ENCODE peak calls at places on chromosomes 1 and 21, in six cellular contexts. R is GM12891, T is GM12878, J is K562, P is SK-N-SH, D is H1. V is an unnamed sample.
A peak's percentile ranks its signal among the peaks of the same experiment; 100 is the strongest.

GRCh38 chr1:109840011-109840629 is 70.5 kb upstream of the CSF1 start:
- DNase-seq in P (no peak), D (no peak), R (no peak), T (no peak), J (no peak), V (no peak)

GRCh38 chr1:204449631-204450280 is 38.1 kb upstream of the PPP1R15B start:
- DNase-seq in P (no peak), R (no peak), D (no peak), J (no peak), T (no peak), V (no peak)

GRCh38 chr1:18951818-18952391 is 4.6 kb downstream of the IFFO2 start:
- DNase-seq in J (no peak), D (no peak), R (peak; percentile 68), P (no peak), T (peak; percentile 83), V (peak; percentile 67)

GRCh38 chr1:227270554-227270953 is 47.7 kb downstream of the CDC42BPA start:
- DNase-seq in D (no peak), J (no peak), T (no peak), P (no peak), R (no peak), V (no peak)

GRCh38 chr1:247111259-247111635 is 7.1 kb upstream of the ZNF669 start:
- DNase-seq in R (no peak), T (no peak), D (no peak), J (peak; percentile 68), P (peak; percentile 83), V (no peak)

GRCh38 chr1:109089242-109090015 is 1.1 kb upstream of the TMEM167B start:
- DNase-seq in D (no peak), T (no peak), J (peak; percentile 81), P (peak; percentile 55), R (no peak), V (no peak)

GRCh38 chr1:155049651-155050559 is 1.2 kb upstream of the ADAM15 start:
- DNase-seq in R (no peak), D (no peak), P (no peak), J (no peak), T (no peak), V (no peak)

GRCh38 chr1:61090546-61090945 is 8.2 kb downstream of the NFIA start:
- DNase-seq in D (no peak), J (no peak), R (no peak), T (no peak), P (no peak), V (no peak)

GRCh38 chr1:229048221-229048620 is 222.7 kb upstream of the RAB4A start:
- DNase-seq in P (no peak), T (no peak), R (no peak), J (no peak), D (no peak), V (no peak)

GRCh38 chr1:175186371-175187160 is 6.0 kb downstream of the KIAA0040 start:
- DNase-seq in J (no peak), T (no peak), D (no peak), P (no peak), R (no peak), V (no peak)

GRCh38 chr1:116804736-116805135 is 50.5 kb downstream of the CD2 start:
- DNase-seq in J (no peak), T (no peak), D (no peak), R (no peak), P (no peak), V (no peak)

GRCh38 chr21:46069719-46070279 is 28.1 kb upstream of the COL6A2 start:
- DNase-seq in P (no peak), R (no peak), D (no peak), T (no peak), J (no peak), V (no peak)

GRCh38 chr1:89974211-89974610 is 20.7 kb upstream of the ZNF326 start:
- DNase-seq in P (no peak), J (no peak), T (no peak), R (no peak), D (no peak), V (no peak)

GRCh38 chr1:89973481-89974127 is 21.3 kb upstream of the ZNF326 start:
- DNase-seq in T (no peak), D (no peak), J (no peak), R (no peak), P (no peak), V (no peak)

GRCh38 chr1:89975540-89976125 is 19.3 kb upstream of the ZNF326 start:
- DNase-seq in R (no peak), D (no peak), J (no peak), T (no peak), P (no peak), V (no peak)

GRCh38 chr1:89972024-89972423 is 22.9 kb upstream of the ZNF326 start:
- DNase-seq in J (no peak), R (no peak), P (no peak), T (no peak), D (no peak), V (no peak)

DNA sequence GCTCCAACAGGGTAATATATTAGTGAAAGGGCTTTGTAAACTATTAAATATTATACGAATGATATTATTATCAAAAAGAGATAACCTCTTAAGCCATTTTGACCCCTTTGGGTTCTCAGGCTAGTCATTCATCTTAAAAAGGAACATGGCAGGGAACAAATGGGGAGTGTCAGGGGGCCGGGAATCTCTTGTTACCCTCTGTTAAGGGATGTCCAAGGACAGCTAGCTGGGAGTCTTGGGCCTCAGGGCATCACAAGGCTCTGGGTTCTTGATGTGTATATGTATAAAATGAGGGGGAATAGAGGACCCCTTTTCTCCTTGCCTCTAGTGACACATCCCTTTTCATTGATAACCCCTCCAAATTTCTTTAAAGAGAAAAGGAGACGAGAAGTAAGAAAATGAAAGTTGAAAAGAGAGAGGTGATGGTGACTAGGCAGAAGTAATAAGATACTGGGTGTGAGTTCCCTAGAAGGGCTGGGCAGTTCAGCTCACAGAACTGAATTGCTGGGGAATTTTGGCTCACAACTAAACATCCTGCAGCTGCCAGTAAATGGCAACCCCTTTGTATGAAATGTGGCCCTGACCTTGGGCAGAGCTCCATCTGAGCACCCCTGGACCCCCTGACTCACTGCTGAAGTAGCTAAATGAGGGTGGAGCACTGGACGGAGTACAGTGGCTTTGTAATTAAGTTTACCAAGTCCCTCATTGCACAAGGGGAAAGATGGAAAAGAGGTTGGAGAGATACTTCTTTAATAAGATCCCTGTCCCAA is 20.0 kb upstream of the ZNF326 start:
- DNase-seq in J (no peak), R (no peak), D (no peak), T (no peak), P (no peak), V (no peak)
- TF ChIP-seq TAF1 in J (no peak), R (no peak), D (no peak), T (no peak), P (no peak), V (no peak)

GRCh38 chr1:213429642-213430041 is 378.6 kb downstream of the RPS6KC1 start:
- DNase-seq in D (no peak), J (no peak), R (no peak), P (peak; percentile 50), T (no peak), V (no peak)
- TF ChIP-seq TAF1 in D (no peak), J (no peak), R (no peak), P (no peak), T (no peak), V (no peak)

DNA sequence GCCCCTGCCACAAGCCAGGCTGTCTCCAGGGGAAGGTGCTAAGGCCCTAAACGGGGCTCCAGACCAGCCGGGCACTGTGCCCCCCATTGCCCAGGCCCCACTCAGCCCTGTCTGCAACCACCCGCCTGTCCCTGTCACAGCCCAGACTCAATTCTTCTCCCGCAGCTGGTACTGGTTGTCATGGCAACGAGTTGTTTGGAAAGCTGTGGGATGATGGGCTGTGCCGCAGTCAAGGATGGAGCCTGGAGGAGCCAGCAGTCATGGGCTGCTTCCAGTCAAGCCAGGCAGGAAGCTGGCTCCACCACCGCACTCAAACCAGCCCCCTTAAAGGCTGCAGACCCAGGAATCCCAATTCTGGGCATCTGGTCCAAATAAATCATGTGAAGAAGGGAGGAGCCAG is 4.2 kb downstream of the SPOCD1 start:
- DNase-seq in J (peak; percentile 67), D (no peak), P (peak; percentile 91), R (no peak), T (no peak), V (no peak)
- TF ChIP-seq TAF1 in J (no peak), D (no peak), P (no peak), R (no peak), T (no peak), V (no peak)

DNA sequence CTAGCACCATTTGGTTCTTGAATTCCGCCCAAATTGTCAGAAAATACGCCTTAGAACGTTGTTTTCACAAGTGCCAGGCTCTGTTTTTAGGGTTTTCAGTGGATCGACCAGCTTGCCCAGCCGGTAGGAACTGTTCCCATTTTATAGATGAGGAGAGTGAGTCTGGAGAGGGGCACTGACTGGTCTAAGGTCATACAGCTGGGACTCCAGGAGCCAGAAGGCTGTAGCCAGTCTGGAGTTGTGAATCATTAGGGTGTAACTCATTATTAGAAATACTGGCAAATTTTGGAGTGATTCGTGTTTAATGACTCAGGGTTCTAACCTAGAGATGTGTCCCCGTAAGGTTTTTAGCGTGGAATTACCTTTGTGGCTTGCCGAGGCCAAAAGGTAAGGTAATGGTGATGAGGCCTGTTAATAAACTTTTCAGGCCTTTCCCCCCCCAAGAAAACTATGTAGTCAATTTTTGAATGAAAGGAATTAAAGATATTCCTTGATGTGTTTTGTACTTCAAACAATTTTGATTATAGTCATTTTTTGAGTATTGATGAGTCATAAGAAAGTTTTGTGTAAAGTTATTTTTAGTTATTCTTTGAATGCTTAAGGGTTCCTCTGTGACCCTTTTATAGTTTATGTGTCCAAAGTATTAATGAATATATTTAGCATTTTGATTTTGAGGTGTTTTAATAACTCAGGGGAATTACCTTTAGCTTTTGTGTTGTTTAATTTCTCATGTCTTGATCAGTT is 2.1 kb downstream of the DYRK1A start:
- DNase-seq in D (no peak), J (no peak), R (no peak), T (no peak), P (no peak), V (no peak)
- TF ChIP-seq TAF1 in D (no peak), J (no peak), R (peak; percentile 4), T (no peak), P (no peak), V (no peak)

GRCh38 chr1:28538286-28538685 is 14.6 kb upstream of the TRNAU1AP start:
- DNase-seq in R (no peak), T (no peak), P (no peak), J (no peak), D (no peak), V (no peak)
- TF ChIP-seq TAF1 in R (no peak), T (no peak), P (no peak), J (no peak), D (no peak), V (no peak)

V was measured in GM12892.